ENCODE peak calls at places on chromosomes 11 and 22, in five cellular contexts. I, A, V, R and P are unnamed samples.

GRCh38 chr11:119774180-119774763 is 45.3 kb upstream of the NECTIN1 start:
- DNase-seq in R (no peak), V (peak), I (no peak), A (no peak), P (peak)

GRCh38 chr22:43110927-43111623 is 525 bp downstream of the BIK start:
- DNase-seq in R (peak), V (peak), I (peak), A (no peak), P (peak)

GRCh38 chr22:40237788-40238424 is 60.2 kb downstream of the TNRC6B start:
- DNase-seq in I (no peak), V (no peak), R (no peak), A (no peak), P (peak)

GRCh38 chr11:35138949-35139881 is at the start of gene CD44:
- DNase-seq in A (peak), R (peak), V (peak), I (peak), P (peak)

GRCh38 chr11:69244286-69244685 is 49.7 kb upstream of the MYEOV start:
- DNase-seq in V (no peak), R (no peak), I (no peak), A (no peak), P (no peak)

GRCh38 chr11:130622126-130622525 is 173.7 kb downstream of the ADAMTS15 start:
- DNase-seq in I (no peak), A (no peak), V (no peak), R (no peak), P (no peak)

GRCh38 chr11:19243143-19243542 is 2.4 kb upstream of the E2F8 start:
- DNase-seq in I (no peak), V (no peak), A (no peak), R (no peak), P (no peak)

GRCh38 chr11:131867457-131868257 is 497.2 kb downstream of the NTM start:
- DNase-seq in I (peak), A (no peak), R (no peak), V (no peak), P (peak)

GRCh38 chr11:68659158-68659921 is 25.0 kb upstream of the GAL start:
- DNase-seq in A (no peak), R (no peak), I (peak), V (no peak), P (peak)

GRCh38 chr11:118996926-118997626 is 862 bp upstream of the CENATAC start:
- DNase-seq in A (no peak), I (no peak), R (peak), V (no peak), P (peak)

GRCh38 chr11:2533642-2534115 is 88.9 kb downstream of the KCNQ1 start:
- DNase-seq in V (peak), I (peak), A (peak), R (no peak), P (peak)

GRCh38 chr11:13784848-13785247 is 116.4 kb downstream of the FAR1 start:
- DNase-seq in I (no peak), A (no peak), R (no peak), V (no peak), P (no peak)

GRCh38 chr22:46425011-46425410 is 89.5 kb downstream of the TRMU start:
- DNase-seq in R (no peak), V (no peak), I (no peak), A (no peak), P (peak)

GRCh38 chr11:107592256-107592655 is 1.3 kb downstream of the ELMOD1 start:
- DNase-seq in A (no peak), R (no peak), I (no peak), V (no peak), P (no peak)

GRCh38 chr22:21651521-21652009 is 9.5 kb downstream of the SDF2L1 start:
- DNase-seq in I (no peak), R (no peak), V (no peak), A (no peak), P (no peak)

GRCh38 chr22:45290410-45290936 is 5.7 kb downstream of the UPK3A start:
- DNase-seq in R (no peak), I (peak), A (no peak), V (no peak), P (peak)